ENCODE peak calls at places on chromosomes 6 and 20, in four cellular contexts. G, S, Q and J are unnamed samples.

GRCh38 chr6:106192824-106193223 is 106.7 kb downstream of the PRDM1 start:
- DNase-seq in G (no peak), S (no peak), Q (peak; percentile 73), J (peak; percentile 67)

GRCh38 chr6:141326925-141327324 is 805.8 kb upstream of the GJE1 start:
- DNase-seq in G (no peak), S (no peak), Q (no peak), J (no peak)

GRCh38 chr6:113184736-113185135 is 672.4 kb upstream of the MARCKS start:
- DNase-seq in G (no peak), S (no peak), Q (no peak), J (no peak)

GRCh38 chr20:37529968-37530600 is 2.4 kb upstream of the BLCAP start:
- DNase-seq in G (no peak), S (no peak), Q (no peak), J (no peak)

GRCh38 chr6:41939091-41939847 is 2.3 kb downstream of the CCND3 start:
- DNase-seq in G (no peak), S (peak; percentile 71), Q (peak; percentile 11), J (no peak)

GRCh38 chr20:17651761-17652388 is 30.2 kb downstream of the RRBP1 start:
- DNase-seq in G (no peak), S (no peak), Q (peak; percentile 11), J (peak; percentile 21)

GRCh38 chr6:109308018-109308492 is 74.2 kb downstream of the CD164 start:
- DNase-seq in G (no peak), S (no peak), Q (peak; percentile 79), J (peak; percentile 69)

GRCh38 chr6:32127409-32127716 is 683 bp downstream of the ATF6B start:
- DNase-seq in G (no peak), S (no peak), Q (no peak), J (no peak)

GRCh38 chr6:11851405-11851804 is 72.8 kb upstream of the ADTRP start:
- DNase-seq in G (no peak), S (no peak), Q (peak; percentile 99), J (peak; percentile 68)

GRCh38 chr20:38986663-38987062 is 24.5 kb downstream of the DHX35 start:
- DNase-seq in G (no peak), S (no peak), Q (no peak), J (no peak)

GRCh38 chr6:19697744-19698290 is 139.4 kb upstream of the ID4 start:
- DNase-seq in G (no peak), S (no peak), Q (peak; percentile 85), J (peak; percentile 72)

GRCh38 chr6:105649192-105649591 is 246.3 kb upstream of the PREP start:
- DNase-seq in G (no peak), S (no peak), Q (no peak), J (no peak)

GRCh38 chr20:58099956-58100730 is 128.3 kb downstream of the ANKRD60 start:
- DNase-seq in G (no peak), S (peak; percentile 40), Q (no peak), J (no peak)

GRCh38 chr6:30819287-30819917 is 64.9 kb upstream of the DDR1 start:
- DNase-seq in G (no peak), S (peak; percentile 66), Q (peak; percentile 48), J (peak; percentile 98)

GRCh38 chr6:10896691-10897090 is 9.8 kb downstream of the SYCP2L start:
- DNase-seq in G (no peak), S (no peak), Q (no peak), J (no peak)

GRCh38 chr20:47230811-47231256 is 125.7 kb downstream of the ZMYND8 start:
- DNase-seq in G (no peak), S (no peak), Q (peak; percentile 38), J (peak; percentile 35)

GRCh38 chr6:80211295-80211694 is 104.8 kb downstream of the BCKDHB start:
- DNase-seq in G (no peak), S (no peak), Q (peak; percentile 15), J (peak; percentile 21)

GRCh38 chr6:53800976-53801375 is 6.2 kb downstream of the LRRC1 start:
- DNase-seq in G (no peak), S (no peak), Q (no peak), J (no peak)

GRCh38 chr6:34237722-34238506 is 1.2 kb downstream of the HMGA1 start:
- DNase-seq in G (peak; percentile 76), S (peak; percentile 85), Q (peak; percentile 58), J (peak; percentile 48)

GRCh38 chr6:143288923-143289322 is 161.6 kb downstream of the ADAT2 start:
- DNase-seq in G (no peak), S (no peak), Q (no peak), J (no peak)